ENCODE peak calls at places on chromosomes 4 and X, in ten cellular contexts. One of them, this sample, is unnamed.

GRCh38 chrX:65862638-65863037 is 177.2 kb downstream of the VSIG4 start:
- DNase-seq in lung: no peak
- DNase-seq in brain microvascular endothelial cell: no peak
- DNase-seq in CD4-positive, CD25-positive, alpha-beta regulatory T cell: no peak
- DNase-seq in breast epithelium: no peak
- DNase-seq in lower lobe of right lung: no peak
- DNase-seq in CD8-positive, alpha-beta T cell: no peak
- DNase-seq in ascending aorta: no peak
- DNase-seq in sigmoid colon: no peak
- DNase-seq in cardiac muscle cell: no peak
- DNase-seq in this sample: no peak

GRCh38 chr4:173247316-173247715 is 78.7 kb downstream of the GALNT7 start:
- DNase-seq in ascending aorta: no peak
- DNase-seq in sigmoid colon: no peak
- DNase-seq in breast epithelium: no peak
- DNase-seq in brain microvascular endothelial cell: no peak
- DNase-seq in lung: no peak
- DNase-seq in CD4-positive, CD25-positive, alpha-beta regulatory T cell: no peak
- DNase-seq in cardiac muscle cell: no peak
- DNase-seq in lower lobe of right lung: no peak
- DNase-seq in CD8-positive, alpha-beta T cell: no peak
- DNase-seq in this sample: no peak

GRCh38 chrX:139930923-139931645 is 1.8 kb downstream of the ATP11C start:
- DNase-seq in brain microvascular endothelial cell: no peak
- DNase-seq in CD4-positive, CD25-positive, alpha-beta regulatory T cell: peak; percentile 1
- DNase-seq in lower lobe of right lung: peak; percentile 37
- DNase-seq in breast epithelium: no peak
- DNase-seq in sigmoid colon: peak; percentile 63
- DNase-seq in cardiac muscle cell: peak; percentile 22
- DNase-seq in CD8-positive, alpha-beta T cell: no peak
- DNase-seq in ascending aorta: no peak
- DNase-seq in lung: no peak
- DNase-seq in this sample: peak; percentile 34

GRCh38 chr4:16024009-16024408 is 59.8 kb downstream of the PROM1 start:
- DNase-seq in sigmoid colon: no peak
- DNase-seq in cardiac muscle cell: no peak
- DNase-seq in lung: no peak
- DNase-seq in CD8-positive, alpha-beta T cell: no peak
- DNase-seq in breast epithelium: no peak
- DNase-seq in CD4-positive, CD25-positive, alpha-beta regulatory T cell: no peak
- DNase-seq in lower lobe of right lung: no peak
- DNase-seq in brain microvascular endothelial cell: no peak
- DNase-seq in ascending aorta: no peak
- DNase-seq in this sample: peak; percentile 85

GRCh38 chr4:111937368-111937767 is 207.9 kb upstream of the FAM241A start:
- DNase-seq in cardiac muscle cell: peak; percentile 54
- DNase-seq in sigmoid colon: no peak
- DNase-seq in brain microvascular endothelial cell: no peak
- DNase-seq in lung: no peak
- DNase-seq in CD8-positive, alpha-beta T cell: no peak
- DNase-seq in CD4-positive, CD25-positive, alpha-beta regulatory T cell: no peak
- DNase-seq in lower lobe of right lung: no peak
- DNase-seq in ascending aorta: no peak
- DNase-seq in breast epithelium: no peak
- DNase-seq in this sample: peak; percentile 43

GRCh38 chr4:143625632-143626031 is 74.8 kb downstream of the FREM3 start:
- DNase-seq in lung: no peak
- DNase-seq in sigmoid colon: no peak
- DNase-seq in cardiac muscle cell: no peak
- DNase-seq in CD4-positive, CD25-positive, alpha-beta regulatory T cell: no peak
- DNase-seq in brain microvascular endothelial cell: no peak
- DNase-seq in CD8-positive, alpha-beta T cell: no peak
- DNase-seq in lower lobe of right lung: no peak
- DNase-seq in breast epithelium: no peak
- DNase-seq in ascending aorta: no peak
- DNase-seq in this sample: no peak

GRCh38 chrX:122777766-122778165 is 406.3 kb upstream of the GRIA3 start:
- DNase-seq in ascending aorta: no peak
- DNase-seq in breast epithelium: no peak
- DNase-seq in CD8-positive, alpha-beta T cell: no peak
- DNase-seq in lung: no peak
- DNase-seq in CD4-positive, CD25-positive, alpha-beta regulatory T cell: no peak
- DNase-seq in cardiac muscle cell: no peak
- DNase-seq in lower lobe of right lung: no peak
- DNase-seq in brain microvascular endothelial cell: no peak
- DNase-seq in sigmoid colon: no peak
- DNase-seq in this sample: no peak

GRCh38 chrX:151346931-151347543 is 50.0 kb upstream of the VMA21 start:
- DNase-seq in sigmoid colon: no peak
- DNase-seq in CD4-positive, CD25-positive, alpha-beta regulatory T cell: no peak
- DNase-seq in brain microvascular endothelial cell: no peak
- DNase-seq in breast epithelium: no peak
- DNase-seq in ascending aorta: no peak
- DNase-seq in CD8-positive, alpha-beta T cell: no peak
- DNase-seq in cardiac muscle cell: no peak
- DNase-seq in lower lobe of right lung: no peak
- DNase-seq in lung: no peak
- DNase-seq in this sample: no peak

GRCh38 chr4:186067757-186068385 is 1.1 kb upstream of the TLR3 start:
- DNase-seq in CD4-positive, CD25-positive, alpha-beta regulatory T cell: peak; percentile 8
- DNase-seq in lower lobe of right lung: peak; percentile 71
- DNase-seq in lung: peak; percentile 69
- DNase-seq in cardiac muscle cell: peak; percentile 59
- DNase-seq in ascending aorta: peak; percentile 78
- DNase-seq in breast epithelium: no peak
- DNase-seq in CD8-positive, alpha-beta T cell: peak; percentile 17
- DNase-seq in brain microvascular endothelial cell: peak; percentile 58
- DNase-seq in sigmoid colon: peak; percentile 82
- DNase-seq in this sample: peak; percentile 58

GRCh38 chr4:972651-973424 is 531 bp downstream of the DGKQ start:
- DNase-seq in lung: no peak
- DNase-seq in cardiac muscle cell: no peak
- DNase-seq in CD4-positive, CD25-positive, alpha-beta regulatory T cell: peak; percentile 58
- DNase-seq in lower lobe of right lung: peak; percentile 72
- DNase-seq in CD8-positive, alpha-beta T cell: peak; percentile 49
- DNase-seq in sigmoid colon: no peak
- DNase-seq in breast epithelium: no peak
- DNase-seq in brain microvascular endothelial cell: no peak
- DNase-seq in ascending aorta: no peak
- DNase-seq in this sample: peak; percentile 13

GRCh38 chr4:970046-970745 is 3.2 kb downstream of the DGKQ start:
- DNase-seq in lung: no peak
- DNase-seq in cardiac muscle cell: no peak
- DNase-seq in brain microvascular endothelial cell: no peak
- DNase-seq in CD4-positive, CD25-positive, alpha-beta regulatory T cell: no peak
- DNase-seq in ascending aorta: no peak
- DNase-seq in lower lobe of right lung: no peak
- DNase-seq in CD8-positive, alpha-beta T cell: peak; percentile 17
- DNase-seq in sigmoid colon: no peak
- DNase-seq in breast epithelium: no peak
- DNase-seq in this sample: no peak

GRCh38 chr4:970854-971520 is 2.4 kb downstream of the DGKQ start:
- DNase-seq in CD8-positive, alpha-beta T cell: no peak
- DNase-seq in sigmoid colon: no peak
- DNase-seq in CD4-positive, CD25-positive, alpha-beta regulatory T cell: no peak
- DNase-seq in lung: no peak
- DNase-seq in lower lobe of right lung: no peak
- DNase-seq in ascending aorta: no peak
- DNase-seq in brain microvascular endothelial cell: no peak
- DNase-seq in breast epithelium: no peak
- DNase-seq in cardiac muscle cell: no peak
- DNase-seq in this sample: peak; percentile 9

GRCh38 chr4:973431-974397 is at the start of gene DGKQ:
- DNase-seq in sigmoid colon: peak; percentile 94
- DNase-seq in CD4-positive, CD25-positive, alpha-beta regulatory T cell: peak; percentile 85
- DNase-seq in lower lobe of right lung: peak; percentile 91
- DNase-seq in breast epithelium: peak; percentile 86
- DNase-seq in ascending aorta: peak; percentile 92
- DNase-seq in brain microvascular endothelial cell: peak; percentile 52
- DNase-seq in cardiac muscle cell: peak; percentile 90
- DNase-seq in CD8-positive, alpha-beta T cell: peak; percentile 89
- DNase-seq in lung: peak; percentile 87
- DNase-seq in this sample: peak; percentile 68

DNA sequence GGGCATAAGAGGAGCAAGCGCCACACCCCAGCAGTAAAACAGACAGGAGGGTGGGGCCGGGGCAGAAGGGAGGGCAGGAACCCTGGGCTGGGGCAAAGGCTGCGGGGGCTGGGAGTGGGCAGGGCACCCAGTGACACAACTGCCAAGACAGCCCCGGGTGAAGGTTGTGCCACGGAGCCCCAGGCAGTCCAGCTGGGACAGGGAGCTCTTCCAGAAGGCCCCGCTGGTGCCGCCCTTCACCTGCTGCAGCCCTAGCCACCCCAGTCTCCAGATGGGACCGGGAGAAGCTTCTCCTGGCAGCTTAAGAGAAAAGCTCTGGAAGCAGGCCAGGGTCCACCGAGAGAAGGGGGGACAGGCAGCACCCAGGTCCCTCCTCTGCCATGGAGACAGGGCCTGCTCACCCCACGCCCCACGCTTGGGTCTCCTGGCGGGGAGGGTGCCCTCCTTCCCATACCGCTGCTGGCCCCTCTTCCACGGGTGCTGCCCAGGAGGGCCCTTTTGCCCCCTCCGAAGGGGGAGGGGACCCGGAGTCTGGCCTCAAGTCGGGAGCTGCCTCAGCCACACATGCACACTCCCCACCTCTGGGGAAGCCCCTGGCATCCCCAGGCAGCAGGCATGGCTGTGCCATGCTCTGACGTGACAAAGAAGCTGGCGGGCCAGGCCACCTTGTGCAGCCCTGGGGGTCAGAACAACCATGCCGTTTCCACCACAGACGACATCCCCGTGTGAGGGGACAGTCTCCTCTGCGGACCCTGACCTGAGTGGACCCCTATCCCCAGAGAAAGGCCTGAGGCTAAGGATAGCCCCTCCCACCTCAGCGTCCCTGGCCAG is 1.5 kb downstream of the DGKQ start:
- DNase-seq in CD4-positive, CD25-positive, alpha-beta regulatory T cell: no peak
- DNase-seq in lower lobe of right lung: no peak
- DNase-seq in lung: no peak
- DNase-seq in ascending aorta: no peak
- DNase-seq in brain microvascular endothelial cell: no peak
- DNase-seq in breast epithelium: no peak
- DNase-seq in cardiac muscle cell: no peak
- DNase-seq in sigmoid colon: no peak
- DNase-seq in CD8-positive, alpha-beta T cell: no peak
- DNase-seq in this sample: no peak
- H3K27ac ChIP-seq in CD4-positive, CD25-positive, alpha-beta regulatory T cell: no peak overlapping the region
- H3K27ac ChIP-seq in lower lobe of right lung: no peak overlapping the region
- H3K27ac ChIP-seq in lung: no peak overlapping the region
- H3K27ac ChIP-seq in ascending aorta: no peak overlapping the region
- H3K27ac ChIP-seq in brain microvascular endothelial cell: no peak overlapping the region
- H3K27ac ChIP-seq in breast epithelium: no peak overlapping the region
- H3K27ac ChIP-seq in cardiac muscle cell: no peak overlapping the region
- H3K27ac ChIP-seq in sigmoid colon: no peak overlapping the region
- H3K27ac ChIP-seq in CD8-positive, alpha-beta T cell: no peak overlapping the region
- H3K27ac ChIP-seq in this sample: no peak overlapping the region

GRCh38 chr4:105162123-105162796 is 15.6 kb downstream of the TET2 start:
- DNase-seq in lower lobe of right lung: no peak
- DNase-seq in CD4-positive, CD25-positive, alpha-beta regulatory T cell: no peak
- DNase-seq in CD8-positive, alpha-beta T cell: no peak
- DNase-seq in ascending aorta: no peak
- DNase-seq in sigmoid colon: no peak
- DNase-seq in cardiac muscle cell: peak; percentile 24
- DNase-seq in brain microvascular endothelial cell: no peak
- DNase-seq in lung: no peak
- DNase-seq in breast epithelium: no peak
- DNase-seq in this sample: no peak
- H3K27ac ChIP-seq in lower lobe of right lung: no peak overlapping the region
- H3K27ac ChIP-seq in CD4-positive, CD25-positive, alpha-beta regulatory T cell: no peak overlapping the region
- H3K27ac ChIP-seq in CD8-positive, alpha-beta T cell: no peak overlapping the region
- H3K27ac ChIP-seq in ascending aorta: no peak overlapping the region
- H3K27ac ChIP-seq in sigmoid colon: no peak overlapping the region
- H3K27ac ChIP-seq in cardiac muscle cell: peak overlapping the region; percentile 58
- H3K27ac ChIP-seq in brain microvascular endothelial cell: no peak overlapping the region
- H3K27ac ChIP-seq in lung: no peak overlapping the region
- H3K27ac ChIP-seq in breast epithelium: no peak overlapping the region
- H3K27ac ChIP-seq in this sample: no peak overlapping the region

DNA sequence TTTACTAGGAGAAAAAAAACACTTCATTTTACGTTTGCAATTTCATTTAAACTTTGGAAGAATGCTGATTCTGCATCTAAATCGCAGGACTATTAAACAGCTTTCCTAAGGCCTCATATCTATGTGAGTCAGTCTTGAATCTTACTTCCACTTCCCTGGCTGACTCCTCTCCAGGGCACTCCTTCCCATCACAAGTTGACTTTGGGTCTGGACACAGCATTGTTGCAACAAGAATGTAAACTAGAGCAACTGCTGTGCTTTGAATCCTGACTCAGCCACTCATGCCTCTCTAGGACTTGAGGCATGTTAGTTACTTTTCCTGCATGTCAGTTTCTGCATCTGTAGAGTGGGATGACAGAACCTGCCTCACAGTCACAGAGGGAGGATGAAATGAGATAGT is 413.8 kb downstream of the FAT4 start:
- DNase-seq in CD4-positive, CD25-positive, alpha-beta regulatory T cell: no peak
- DNase-seq in breast epithelium: no peak
- DNase-seq in brain microvascular endothelial cell: peak; percentile 95
- DNase-seq in ascending aorta: no peak
- DNase-seq in sigmoid colon: no peak
- DNase-seq in lower lobe of right lung: no peak
- DNase-seq in lung: peak; percentile 56
- DNase-seq in cardiac muscle cell: no peak
- DNase-seq in CD8-positive, alpha-beta T cell: no peak
- DNase-seq in this sample: peak; percentile 88
- H3K27ac ChIP-seq in CD4-positive, CD25-positive, alpha-beta regulatory T cell: no peak overlapping the region
- H3K27ac ChIP-seq in breast epithelium: no peak overlapping the region
- H3K27ac ChIP-seq in brain microvascular endothelial cell: peak overlapping the region; percentile 67
- H3K27ac ChIP-seq in ascending aorta: no peak overlapping the region
- H3K27ac ChIP-seq in sigmoid colon: no peak overlapping the region
- H3K27ac ChIP-seq in lower lobe of right lung: no peak overlapping the region
- H3K27ac ChIP-seq in lung: no peak overlapping the region
- H3K27ac ChIP-seq in cardiac muscle cell: no peak overlapping the region
- H3K27ac ChIP-seq in CD8-positive, alpha-beta T cell: no peak overlapping the region
- H3K27ac ChIP-seq in this sample: peak overlapping the region; percentile 56

GRCh38 chr4:183738961-183739360 is 79.9 kb downstream of the TRAPPC11 start:
- DNase-seq in sigmoid colon: no peak
- DNase-seq in lung: no peak
- DNase-seq in CD8-positive, alpha-beta T cell: no peak
- DNase-seq in ascending aorta: no peak
- DNase-seq in breast epithelium: no peak
- DNase-seq in cardiac muscle cell: no peak
- DNase-seq in CD4-positive, CD25-positive, alpha-beta regulatory T cell: no peak
- DNase-seq in lower lobe of right lung: no peak
- DNase-seq in brain microvascular endothelial cell: no peak
- DNase-seq in this sample: no peak

GRCh38 chr4:183733181-183733580 is 74.1 kb downstream of the TRAPPC11 start:
- DNase-seq in brain microvascular endothelial cell: no peak
- DNase-seq in cardiac muscle cell: no peak
- DNase-seq in lung: no peak
- DNase-seq in ascending aorta: no peak
- DNase-seq in CD8-positive, alpha-beta T cell: no peak
- DNase-seq in CD4-positive, CD25-positive, alpha-beta regulatory T cell: no peak
- DNase-seq in lower lobe of right lung: no peak
- DNase-seq in breast epithelium: no peak
- DNase-seq in sigmoid colon: no peak
- DNase-seq in this sample: no peak

GRCh38 chr4:183738081-183738673 is 79.1 kb downstream of the TRAPPC11 start:
- DNase-seq in sigmoid colon: no peak
- DNase-seq in ascending aorta: no peak
- DNase-seq in breast epithelium: no peak
- DNase-seq in brain microvascular endothelial cell: no peak
- DNase-seq in lung: no peak
- DNase-seq in CD4-positive, CD25-positive, alpha-beta regulatory T cell: no peak
- DNase-seq in lower lobe of right lung: no peak
- DNase-seq in cardiac muscle cell: no peak
- DNase-seq in CD8-positive, alpha-beta T cell: no peak
- DNase-seq in this sample: peak; percentile 94
- H3K27ac ChIP-seq in sigmoid colon: no peak overlapping the region
- H3K27ac ChIP-seq in ascending aorta: no peak overlapping the region
- H3K27ac ChIP-seq in breast epithelium: no peak overlapping the region
- H3K27ac ChIP-seq in brain microvascular endothelial cell: no peak overlapping the region
- H3K27ac ChIP-seq in lung: no peak overlapping the region
- H3K27ac ChIP-seq in CD4-positive, CD25-positive, alpha-beta regulatory T cell: no peak overlapping the region
- H3K27ac ChIP-seq in lower lobe of right lung: no peak overlapping the region
- H3K27ac ChIP-seq in cardiac muscle cell: no peak overlapping the region
- H3K27ac ChIP-seq in CD8-positive, alpha-beta T cell: no peak overlapping the region
- H3K27ac ChIP-seq in this sample: peak overlapping the region; percentile 97